ENCODE peak calls at places on chromosomes 1 and 21, in five cellular contexts. A is GM12878, U is K562, J is SK-N-SH, L is HepG2. C is an unnamed sample.

GRCh38 chr1:12010751-12011570 is 8.3 kb upstream of the MIIP start:
- DNase-seq in A (no peak), U (no peak), J (peak; percentile 44), L (no peak), C (no peak)

GRCh38 chr1:201465698-201466290 is 3.2 kb downstream of the PHLDA3 start:
- DNase-seq in A (no peak), U (no peak), J (no peak), L (no peak), C (no peak)

GRCh38 chr1:162910161-162910560 is 49.2 kb upstream of the CCDC190 start:
- DNase-seq in A (no peak), U (no peak), J (no peak), L (no peak), C (no peak)

GRCh38 chr1:230270940-230271325 is 155.2 kb downstream of the PGBD5 start:
- DNase-seq in A (no peak), U (no peak), J (peak; percentile 70), L (no peak), C (no peak)

GRCh38 chr1:228405200-228405978 is 1.2 kb downstream of the TRIM11 start:
- DNase-seq in A (no peak), U (no peak), J (no peak), L (no peak), C (no peak)

GRCh38 chr1:190124068-190124467 is 353.6 kb downstream of the BRINP3 start:
- DNase-seq in A (no peak), U (no peak), J (no peak), L (no peak), C (no peak)

GRCh38 chr1:5597171-5597864 is 394.9 kb downstream of the NPHP4 start:
- DNase-seq in A (no peak), U (no peak), J (peak; percentile 32), L (peak; percentile 31), C (no peak)

GRCh38 chr1:215845224-215845902 is 278.3 kb downstream of the KCTD3 start:
- DNase-seq in A (no peak), U (no peak), J (no peak), L (no peak), C (no peak)

GRCh38 chr1:95953668-95954067 is 719.7 kb downstream of the RWDD3 start:
- DNase-seq in A (no peak), U (no peak), J (no peak), L (no peak), C (no peak)

GRCh38 chr21:46129846-46130651 is 25.3 kb downstream of the FTCD start:
- DNase-seq in A (no peak), U (no peak), J (no peak), L (no peak), C (no peak)

GRCh38 chr1:195150768-195151167 is 1457.5 kb downstream of the KCNT2 start:
- DNase-seq in A (no peak), U (no peak), J (no peak), L (no peak), C (no peak)

GRCh38 chr1:147080013-147080661 is 92.1 kb downstream of the PRKAB2 start:
- DNase-seq in A (no peak), U (no peak), J (peak; percentile 24), L (no peak), C (no peak)

GRCh38 chr1:148357037-148357436 is 126.1 kb downstream of the PPIAL4G start:
- DNase-seq in A (no peak), U (no peak), J (no peak), L (no peak), C (no peak)

GRCh38 chr1:57265105-57265504 is 158.8 kb downstream of the DAB1 start:
- DNase-seq in A (no peak), U (no peak), J (no peak), L (no peak), C (no peak)

GRCh38 chr21:17658931-17659330 is 46.2 kb upstream of the BTG3 start:
- DNase-seq in A (no peak), U (no peak), J (no peak), L (no peak), C (no peak)

GRCh38 chr1:44015206-44015605 is 16.1 kb downstream of the SLC6A9 start:
- DNase-seq in A (no peak), U (no peak), J (no peak), L (no peak), C (no peak)

GRCh38 chr1:77322061-77322900 is 40.5 kb downstream of the AK5 start:
- DNase-seq in A (no peak), U (peak; percentile 38), J (no peak), L (peak; percentile 45), C (no peak)

GRCh38 chr1:237411621-237412020 is 369.6 kb downstream of the RYR2 start:
- DNase-seq in A (no peak), U (no peak), J (no peak), L (no peak), C (no peak)

GRCh38 chr1:190949932-190950331 is 472.3 kb upstream of the BRINP3 start:
- DNase-seq in A (no peak), U (no peak), J (no peak), L (peak; percentile 2), C (no peak)

GRCh38 chr1:229024528-229025119 is 246.3 kb upstream of the RAB4A start:
- DNase-seq in A (no peak), U (peak; percentile 77), J (no peak), L (peak; percentile 59), C (peak; percentile 92)

GRCh38 chr1:62439652-62440371 is 3.0 kb downstream of the USP1 start:
- DNase-seq in A (peak; percentile 32), U (no peak), J (no peak), L (peak; percentile 43), C (peak; percentile 5)

GRCh38 chr1:201603613-201604232 is 64.8 kb downstream of the NAV1 start:
- DNase-seq in A (no peak), U (no peak), J (no peak), L (no peak), C (no peak)

GRCh38 chr1:158002630-158003408 is 9.4 kb downstream of the KIRREL1 start:
- DNase-seq in A (no peak), U (no peak), J (no peak), L (no peak), C (no peak)

GRCh38 chr1:30312226-30312625 is 411.2 kb downstream of the MATN1 start:
- DNase-seq in A (no peak), U (no peak), J (no peak), L (no peak), C (no peak)

GRCh38 chr1:154556422-154556821 is 2.0 kb downstream of the UBE2Q1 start:
- DNase-seq in A (no peak), U (no peak), J (no peak), L (no peak), C (no peak)
- TF ChIP-seq GABPA in A (no peak), U (no peak), J (no peak), L (no peak), C (no peak)

DNA sequence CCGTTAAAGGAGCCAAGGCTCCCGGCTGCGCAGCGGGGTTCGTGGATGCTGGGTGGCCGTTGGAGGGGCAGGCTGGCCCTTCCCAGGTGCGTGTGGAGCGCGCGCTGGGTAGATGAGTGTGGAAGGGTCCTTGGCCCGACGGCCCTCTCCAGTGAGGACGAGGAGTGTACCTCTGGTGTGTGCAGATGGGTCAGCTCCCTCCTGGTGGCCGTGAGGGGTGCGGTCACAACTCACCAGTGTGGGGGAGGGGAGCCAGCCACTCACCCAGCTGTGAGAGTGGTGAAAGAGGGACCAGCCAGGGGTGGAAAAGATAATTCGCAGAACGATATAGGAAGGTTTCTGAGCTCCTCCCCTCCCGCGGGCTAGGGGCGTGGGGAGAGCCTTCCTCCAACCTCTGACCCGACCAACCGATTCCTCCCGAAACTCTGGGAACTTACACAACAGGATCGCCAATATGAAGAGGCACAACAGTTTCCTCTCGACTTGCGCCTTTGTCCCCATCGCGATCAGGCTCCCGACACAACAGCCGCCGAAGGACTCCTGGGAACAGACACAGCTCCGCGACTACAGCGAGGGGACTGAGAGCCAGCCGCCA is at the start of gene F11R:
- DNase-seq in A (no peak), U (peak; percentile 94), J (peak; percentile 41), L (peak; percentile 62), C (peak; percentile 60)
- TF ChIP-seq REST in A (no peak), U (peak; percentile 65), J (no peak), L (no peak), C (no peak)

DNA sequence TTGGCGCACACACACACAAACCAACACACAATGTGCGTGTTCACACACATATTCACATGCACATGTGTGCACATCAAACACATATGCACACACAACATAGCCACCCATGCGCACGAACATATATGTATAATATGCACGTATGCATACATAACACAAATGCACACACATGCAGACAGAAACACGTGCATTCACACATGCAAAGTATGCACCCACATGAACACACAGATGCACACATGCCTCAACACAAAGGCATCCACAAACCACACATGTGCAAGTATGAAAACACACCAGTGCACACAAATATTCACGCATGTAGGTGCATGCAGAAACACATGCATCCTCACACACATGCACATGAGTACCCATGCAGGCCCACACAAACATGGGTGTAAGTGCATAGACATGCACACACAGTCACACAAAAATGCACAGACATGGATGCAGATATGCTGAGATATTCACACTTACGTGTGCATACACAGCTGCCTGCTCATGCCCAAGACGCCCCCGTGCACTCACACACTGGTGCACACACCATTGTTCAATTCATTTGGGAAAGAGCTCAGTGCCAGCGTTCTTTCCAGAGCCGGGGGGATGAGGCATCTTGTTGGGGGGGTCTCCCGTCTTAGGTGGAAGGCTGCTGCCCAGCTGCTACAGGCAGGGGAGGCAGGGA is 52.7 kb upstream of the ARHGEF16 start:
- DNase-seq in A (no peak), U (no peak), J (no peak), L (no peak), C (no peak)
- TF ChIP-seq GABPA in A (no peak), U (no peak), J (no peak), L (no peak), C (no peak)

DNA sequence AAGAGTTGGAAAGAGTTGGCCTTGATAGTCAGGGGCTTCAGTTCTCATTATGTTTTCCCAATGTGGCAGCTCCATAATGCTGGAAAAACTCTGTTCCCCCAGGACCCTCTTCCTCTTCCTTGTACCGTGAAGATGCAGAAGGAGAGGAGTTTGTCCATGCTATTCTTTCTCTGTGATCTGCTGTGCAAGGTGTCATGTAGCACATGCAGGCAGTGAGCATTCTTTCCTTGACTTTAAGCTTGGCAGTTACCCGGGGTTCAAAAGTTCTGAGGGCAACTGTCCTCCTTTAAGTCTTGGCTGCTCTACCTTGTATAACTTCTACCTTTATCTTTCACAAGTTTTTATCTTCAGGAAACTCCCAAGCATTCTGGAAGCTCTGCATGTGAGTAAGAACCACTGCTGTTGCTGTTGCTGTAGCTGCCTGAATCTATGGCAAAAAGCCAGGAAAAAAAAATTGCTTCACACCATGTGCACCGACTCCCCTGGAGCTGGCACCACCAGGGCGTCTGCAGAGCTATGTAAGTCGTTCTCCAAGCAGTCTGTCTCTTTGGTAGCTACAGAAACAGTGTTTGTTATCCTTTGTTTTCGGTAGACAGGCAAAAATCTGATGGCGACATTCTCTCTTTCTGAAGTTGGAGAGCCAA is 42.7 kb upstream of the SLC16A1 start:
- DNase-seq in A (no peak), U (peak; percentile 35), J (peak; percentile 21), L (peak; percentile 31), C (peak; percentile 82)
- TF ChIP-seq REST in A (no peak), U (no peak), J (no peak), L (no peak), C (no peak)

GRCh38 chr1:209805341-209805781 is 581 bp downstream of the IRF6 start:
- DNase-seq in A (no peak), U (no peak), J (no peak), L (no peak), C (no peak)
- TF ChIP-seq GABPA in A (no peak), U (no peak), J (no peak), L (no peak), C (no peak)